ENCODE peak calls at places on chromosomes 2 and 18, in seven cellular contexts. L, A, R, Q, J, K and Z are unnamed samples.

GRCh38 chr2:54385271-54385670 is 70.9 kb upstream of the SPTBN1 start:
- DNase-seq in Q (no peak), R (no peak), J (no peak), L (no peak), K (no peak), A (no peak), Z (no peak)

GRCh38 chr2:101251844-101252407 is 760 bp upstream of the CNOT11 start:
- DNase-seq in K (no peak), A (no peak), J (no peak), Q (no peak), R (no peak), L (peak; percentile 67), Z (no peak)

GRCh38 chr2:219249203-219249980 is 3.7 kb upstream of the TUBA4B start:
- DNase-seq in R (peak; percentile 58), A (peak; percentile 34), J (no peak), Q (peak; percentile 92), L (peak; percentile 57), K (peak; percentile 47), Z (no peak)

GRCh38 chr2:201349601-201350000 is 7.5 kb downstream of the FLACC1 start:
- DNase-seq in Q (no peak), R (no peak), J (no peak), K (no peak), A (no peak), L (no peak), Z (no peak)

GRCh38 chr2:196096982-196097745 is 28.5 kb upstream of the DNAH7 start:
- DNase-seq in Q (no peak), J (no peak), A (no peak), R (no peak), K (no peak), L (no peak), Z (no peak)

GRCh38 chr2:7748717-7749415 is 831.7 kb downstream of the RNF144A start:
- DNase-seq in K (no peak), A (no peak), Q (peak; percentile 71), R (no peak), L (no peak), J (no peak), Z (no peak)

GRCh38 chr2:230660294-230661060 is 52.2 kb upstream of the CAB39 start:
- DNase-seq in K (no peak), J (no peak), L (no peak), Q (no peak), A (peak; percentile 80), R (no peak), Z (no peak)

GRCh38 chr18:68083131-68083530 is 566.6 kb upstream of the DSEL start:
- DNase-seq in L (no peak), R (no peak), A (no peak), K (peak; percentile 46), J (no peak), Q (peak; percentile 55), Z (peak; percentile 33)

GRCh38 chr18:7066965-7067555 is 50.5 kb downstream of the LAMA1 start:
- DNase-seq in A (no peak), K (no peak), Q (no peak), R (no peak), J (no peak), L (no peak), Z (no peak)

GRCh38 chr18:78430171-78430857 is 549.3 kb upstream of the SALL3 start:
- DNase-seq in Q (no peak), L (no peak), R (no peak), K (no peak), J (no peak), A (no peak), Z (no peak)

GRCh38 chr2:43100883-43101662 is 125.3 kb downstream of the ZFP36L2 start:
- DNase-seq in K (no peak), A (no peak), R (no peak), L (no peak), J (peak; percentile 87), Q (no peak), Z (peak; percentile 95)

GRCh38 chr2:126808929-126809328 is 89.8 kb upstream of the TEX51 start:
- DNase-seq in K (no peak), J (no peak), Q (no peak), L (no peak), R (no peak), A (no peak), Z (no peak)

GRCh38 chr18:54515149-54515548 is 75.9 kb upstream of the DYNAP start:
- DNase-seq in A (no peak), R (no peak), Q (no peak), L (no peak), K (no peak), J (no peak), Z (no peak)

GRCh38 chr2:3008551-3009498 is 368.8 kb downstream of the EIPR1 start:
- DNase-seq in J (no peak), R (no peak), Q (no peak), A (no peak), K (no peak), L (no peak), Z (peak; percentile 82)

GRCh38 chr18:72541871-72542690 is 2.1 kb downstream of the CBLN2 start:
- DNase-seq in L (no peak), A (no peak), J (peak; percentile 15), Q (no peak), R (no peak), K (no peak), Z (peak; percentile 92)

GRCh38 chr2:235506997-235507615 is 13.3 kb downstream of the AGAP1 start:
- DNase-seq in J (no peak), R (no peak), A (no peak), L (no peak), K (no peak), Q (no peak), Z (no peak)

GRCh38 chr2:27870724-27871123 is 19.5 kb downstream of the RBKS start:
- DNase-seq in L (no peak), R (no peak), K (no peak), A (no peak), J (no peak), Q (no peak), Z (no peak)

GRCh38 chr2:35428548-35428947 is 927.0 kb upstream of the CRIM1 start:
- DNase-seq in L (no peak), K (no peak), R (no peak), Q (peak; percentile 2), J (peak; percentile 48), A (peak; percentile 22), Z (no peak)

GRCh38 chr2:126761981-126762878 is 106.3 kb downstream of the GYPC start:
- DNase-seq in A (peak; percentile 50), J (no peak), K (no peak), Q (no peak), L (no peak), R (no peak), Z (no peak)

GRCh38 chr18:48371854-48372598 is 37.2 kb downstream of the ZBTB7C start:
- DNase-seq in R (no peak), A (no peak), J (no peak), Q (no peak), L (no peak), K (no peak), Z (no peak)

GRCh38 chr2:181074457-181074856 is 94.1 kb downstream of the UBE2E3 start:
- DNase-seq in L (no peak), A (no peak), J (no peak), R (no peak), K (no peak), Q (no peak), Z (no peak)

GRCh38 chr18:12088731-12089375 is 4.8 kb upstream of the ANKRD62 start:
- DNase-seq in J (no peak), L (no peak), A (no peak), K (no peak), Q (no peak), R (no peak), Z (no peak)

GRCh38 chr2:62099050-62099449 is 96.9 kb upstream of the B3GNT2 start:
- DNase-seq in A (no peak), R (no peak), Q (no peak), L (no peak), K (no peak), J (no peak), Z (no peak)

GRCh38 chr2:205700331-205701132 is 18.2 kb downstream of the NRP2 start:
- DNase-seq in Q (peak; percentile 76), A (peak; percentile 12), J (no peak), L (no peak), K (no peak), R (no peak), Z (peak; percentile 17)

GRCh38 chr2:3532941-3533340 is 13.6 kb upstream of the ADI1 start:
- DNase-seq in R (no peak), L (no peak), K (no peak), A (no peak), J (no peak), Q (no peak), Z (no peak)

GRCh38 chr2:151347904-151348303 is 9.5 kb upstream of the TNFAIP6 start:
- DNase-seq in K (no peak), Q (no peak), A (no peak), R (no peak), L (no peak), J (no peak), Z (no peak)

GRCh38 chr2:173106959-173107628 is 31.4 kb downstream of the MAP3K20 start:
- DNase-seq in R (no peak), A (no peak), Q (no peak), J (no peak), L (no peak), K (no peak), Z (no peak)

GRCh38 chr2:176105078-176105726 is 1.9 kb upstream of the HOXD11 start:
- DNase-seq in A (no peak), R (no peak), J (no peak), Q (no peak), L (no peak), K (no peak), Z (no peak)

GRCh38 chr2:230335461-230335863 is 8.5 kb downstream of the SP140L start:
- DNase-seq in K (no peak), J (no peak), Q (no peak), A (no peak), R (no peak), L (no peak), Z (no peak)

GRCh38 chr2:25349397-25349796 is 7.7 kb upstream of the DNMT3A start:
- DNase-seq in R (no peak), J (no peak), K (peak; percentile 38), L (no peak), A (no peak), Q (peak; percentile 36), Z (no peak)

GRCh38 chr2:126661001-126661400 is 5.0 kb downstream of the GYPC start:
- DNase-seq in Q (no peak), K (no peak), R (no peak), L (no peak), J (no peak), A (no peak), Z (no peak)

GRCh38 chr2:120844098-120844738 is 108.5 kb downstream of the GLI2 start:
- DNase-seq in A (no peak), Q (no peak), L (no peak), R (no peak), J (no peak), K (no peak), Z (no peak)

GRCh38 chr18:72830109-72830508 is 37.7 kb downstream of the NETO1 start:
- DNase-seq in L (no peak), J (peak; percentile 51), Q (peak; percentile 17), R (no peak), A (no peak), K (no peak), Z (peak; percentile 12)